ENCODE peak calls at places on chromosomes 12 and 14, in four cellular contexts. E, S, A and U are unnamed samples. For H3K27me3 and H3K4me1, the result is how much of the 10 kb centered on the place peaks cover.

GRCh38 chr14:48936352-48936751 is 649.8 kb downstream of the RPS29 start:
- DNase-seq in E (no peak), S (no peak), A (no peak), U (no peak)

GRCh38 chr12:112370868-112371510 is 11.2 kb downstream of the HECTD4 start:
- DNase-seq in S (no peak), E (no peak), A (no peak), U (no peak)

GRCh38 chr14:88277205-88277604 is 45.9 kb downstream of the KCNK10 start:
- DNase-seq in A (no peak), E (no peak), S (no peak), U (no peak)

GRCh38 chr14:92684801-92685560 is 63.4 kb downstream of the LGMN start:
- DNase-seq in E (peak), S (no peak), A (no peak), U (peak)

GRCh38 chr14:95258156-95258555 is 61.6 kb downstream of the CLMN start:
- DNase-seq in A (no peak), S (no peak), E (no peak), U (no peak)

GRCh38 chr12:104201238-104202001 is 14.2 kb upstream of the TXNRD1 start:
- DNase-seq in S (peak), A (peak), E (no peak), U (no peak)

GRCh38 chr12:6368906-6369525 is 6.3 kb downstream of the SCNN1A start:
- DNase-seq in E (no peak), A (no peak), S (no peak), U (no peak)

GRCh38 chr14:66281036-66281776 is 205.0 kb upstream of the CCDC196 start:
- DNase-seq in A (peak), S (no peak), E (no peak), U (no peak)

GRCh38 chr14:93732524-93732923 is 55.8 kb downstream of the PRIMA1 start:
- DNase-seq in A (no peak), S (no peak), E (no peak), U (no peak)

GRCh38 chr12:10031771-10032175 is 1.3 kb downstream of the CLEC9A start:
- DNase-seq in E (no peak), A (no peak), S (no peak), U (no peak)

GRCh38 chr12:75553865-75554555 is 42.6 kb upstream of the KRR1 start:
- DNase-seq in E (no peak), A (no peak), S (no peak), U (no peak)

GRCh38 chr12:108702534-108702933 is 28.8 kb downstream of the CORO1C start:
- DNase-seq in S (no peak), A (no peak), E (no peak), U (no peak)

GRCh38 chr12:66119229-66119869 is 11.2 kb downstream of the LLPH start:
- DNase-seq in S (no peak), A (no peak), E (no peak), U (no peak)

GRCh38 chr12:28543021-28543890 is 353.0 kb downstream of the CCDC91 start:
- DNase-seq in S (no peak), A (no peak), E (no peak), U (no peak)

GRCh38 chr14:24145700-24146621 is at the start of gene PSME2:
- DNase-seq in S (no peak), A (no peak), E (no peak), U (no peak)

GRCh38 chr14:21070610-21071224 is 613 bp downstream of the ARHGEF40 start:
- DNase-seq in A (peak), S (no peak), E (peak), U (no peak)

GRCh38 chr14:70422538-70422937 is 5.6 kb upstream of the SYNJ2BP start:
- DNase-seq in E (no peak), S (no peak), A (no peak), U (no peak)

GRCh38 chr14:50865677-50866076 is 6.2 kb upstream of the ABHD12B start:
- DNase-seq in A (no peak), S (no peak), E (no peak), U (no peak)

GRCh38 chr14:21072781-21073339 is 2.8 kb downstream of the ARHGEF40 start:
- DNase-seq in E (no peak), S (no peak), A (peak), U (no peak)

GRCh38 chr14:63438065-63438757 is 105.0 kb downstream of the PPP2R5E start:
- DNase-seq in S (peak), E (no peak), A (peak), U (no peak)

GRCh38 chr12:108419949-108420348 is 80.8 kb upstream of the CMKLR1 start:
- DNase-seq in S (no peak), A (no peak), E (no peak), U (no peak)

GRCh38 chr12:3922033-3922432 is 48.8 kb upstream of the PARP11 start:
- DNase-seq in E (no peak), A (no peak), S (no peak), U (no peak)
- H3K27me3 ChIP-seq in E (under half), A (under half), S (under half), U (under half)

GRCh38 chr12:80938397-80938796 is 663 bp upstream of the LIN7A start:
- DNase-seq in A (no peak), S (no peak), E (no peak), U (no peak)
- H3K4me3 ChIP-seq in A (no peak), S (no peak), E (peak), U (peak)

GRCh38 chr12:89685363-89685972 is 23.2 kb downstream of the ATP2B1 start:
- DNase-seq in E (no peak), A (no peak), S (no peak), U (no peak)
- H3K4me1 ChIP-seq in E (under half), A (under half), S (under half), U (under half)

GRCh38 chr14:86897704-86898513 is 1095.1 kb downstream of the GALC start:
- DNase-seq in S (no peak), E (no peak), A (no peak), U (no peak)
- H3K27me3 ChIP-seq in S (under half), E (under half), A (under half), U (under half)

GRCh38 chr14:58994130-58994529 is 194.3 kb upstream of the DAAM1 start:
- DNase-seq in E (no peak), S (no peak), A (no peak), U (no peak)
- H3K4me3 ChIP-seq in E (no peak), S (no peak), A (no peak), U (no peak)

GRCh38 chr14:74705607-74706006 is 7.3 kb downstream of the AREL1 start:
- DNase-seq in S (no peak), E (no peak), A (no peak), U (no peak)

GRCh38 chr14:74706101-74706500 is 6.8 kb downstream of the AREL1 start:
- DNase-seq in E (no peak), A (no peak), S (no peak), U (no peak)

GRCh38 chr14:74713395-74713735 is 421 bp downstream of the FCF1 start:
- DNase-seq in A (no peak), E (no peak), S (no peak), U (no peak)

GRCh38 chr14:74712499-74713394 is at the start of the genes AREL1 and FCF1:
- DNase-seq in A (peak), S (peak), E (peak), U (peak)

DNA sequence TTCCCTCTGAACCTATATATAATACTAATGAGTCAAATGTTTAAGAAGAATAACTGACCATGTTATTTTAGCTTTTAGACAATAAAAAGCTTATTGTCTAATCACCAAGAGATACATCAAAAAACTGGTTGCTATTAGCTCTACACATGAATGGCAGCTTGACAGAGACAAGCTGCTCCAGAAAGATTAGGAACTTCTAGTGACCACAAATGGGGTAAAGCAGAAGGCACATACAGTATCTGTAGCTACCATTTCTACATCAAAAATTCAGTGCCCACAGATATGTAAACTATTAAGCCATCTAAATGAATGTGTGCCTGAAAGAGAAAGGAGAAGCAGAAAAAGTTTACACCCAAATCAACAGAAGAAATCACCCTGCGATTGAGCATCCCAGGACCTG is 2.4 kb downstream of the AREL1 start:
- DNase-seq in E (no peak), A (no peak), S (no peak), U (no peak)
- H3K4me1 ChIP-seq in E (under half), A (under half), S (under half), U (under half)